ENCODE peak calls at places on chromosomes 4 and X, in seven cellular contexts. J is stomach, R is suprapubic skin, M is HCT116, F is GM12878, Y is breast epithelium, L is K562. E is an unnamed sample.

GRCh38 chr4:13829457-13829856 is 201.9 kb upstream of the BOD1L1 start:
- DNase-seq in J (no peak), R (no peak), M (no peak), F (no peak), Y (no peak), L (no peak), E (no peak)

GRCh38 chrX:24002792-24003191 is 24.2 kb downstream of the KLHL15 start:
- DNase-seq in J (no peak), R (no peak), M (no peak), F (no peak), Y (no peak), L (no peak), E (no peak)

GRCh38 chr4:86816463-86817107 is 32.6 kb downstream of the SLC10A6 start:
- DNase-seq in J (no peak), R (peak; percentile 86), M (no peak), F (no peak), Y (peak; percentile 24), L (no peak), E (no peak)

GRCh38 chr4:143700420-143701352 is at the start of gene FREM3:
- DNase-seq in J (no peak), R (no peak), M (no peak), F (no peak), Y (no peak), L (no peak), E (peak; percentile 76)

GRCh38 chr4:114599231-114600065 is 841 bp downstream of the UGT8 start:
- DNase-seq in J (peak; percentile 43), R (no peak), M (peak; percentile 15), F (no peak), Y (no peak), L (peak; percentile 18), E (peak; percentile 84)

GRCh38 chrX:40009462-40009851 is 88.3 kb downstream of the BCOR start:
- DNase-seq in J (no peak), R (no peak), M (no peak), F (no peak), Y (no peak), L (no peak), E (no peak)

GRCh38 chr4:20337261-20337664 is 85.6 kb downstream of the SLIT2 start:
- DNase-seq in J (no peak), R (no peak), M (no peak), F (no peak), Y (no peak), L (no peak), E (no peak)

GRCh38 chrX:95762716-95763115 is 921.9 kb upstream of the DIAPH2 start:
- DNase-seq in J (no peak), R (no peak), M (no peak), F (no peak), Y (no peak), L (no peak), E (no peak)

GRCh38 chr4:17511950-17512795 is at the start of gene QDPR:
- DNase-seq in J (peak; percentile 86), R (peak; percentile 84), M (peak; percentile 63), F (peak; percentile 19), Y (peak; percentile 25), L (peak; percentile 91), E (peak; percentile 95)

GRCh38 chr4:30256105-30256828 is 463.9 kb upstream of the PCDH7 start:
- DNase-seq in J (no peak), R (no peak), M (no peak), F (no peak), Y (no peak), L (no peak), E (no peak)

DNA sequence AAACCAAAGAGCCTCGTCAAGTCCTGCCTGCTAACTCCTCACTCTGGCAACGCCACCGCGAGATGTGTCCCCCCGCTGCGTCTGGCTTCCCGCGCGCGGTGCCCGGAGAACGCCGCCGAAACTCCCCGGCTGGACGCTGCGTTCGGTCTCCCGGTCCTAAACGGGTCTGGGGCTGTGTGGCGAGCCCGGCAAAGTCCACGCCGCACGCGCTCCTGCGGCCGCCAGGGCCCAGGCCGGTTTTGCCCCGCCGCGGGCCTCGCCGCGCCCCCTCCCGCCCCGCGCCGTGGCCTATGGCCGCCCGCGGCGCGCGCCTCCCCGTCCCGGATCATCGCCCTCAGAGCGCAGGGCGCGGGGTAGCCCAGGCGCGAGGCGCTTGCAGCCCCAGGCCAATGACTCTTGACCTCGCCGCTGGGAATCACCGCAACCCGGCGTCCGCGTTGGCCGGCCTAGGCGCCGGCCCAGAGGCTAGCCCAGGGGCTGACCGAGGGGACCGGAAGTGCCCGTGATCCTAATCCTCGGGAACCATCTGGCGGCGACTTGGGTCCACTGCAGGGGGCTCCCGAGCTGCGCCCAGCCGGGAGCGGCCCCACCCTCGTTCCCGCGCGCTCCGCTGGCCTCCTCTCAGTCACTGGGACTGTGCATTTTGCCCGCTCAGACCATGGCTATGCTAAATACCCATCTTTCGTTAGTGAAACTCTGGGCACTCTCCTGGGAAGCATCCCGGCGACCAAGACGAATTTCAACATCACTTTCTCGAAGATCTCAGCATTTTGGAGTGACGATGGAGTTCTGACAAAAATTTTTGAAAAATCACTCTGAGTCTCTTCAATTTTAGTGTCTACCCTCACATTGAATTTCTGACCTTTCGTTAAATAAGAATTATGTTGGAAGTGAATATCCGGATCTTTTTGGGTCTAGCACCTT is at the start of gene AADAT:
- DNase-seq in J (peak; percentile 69), R (peak; percentile 83), M (peak; percentile 73), F (no peak), Y (no peak), L (peak; percentile 42), E (peak; percentile 76)
- H3K27ac ChIP-seq in J (peak within 1 kb of the TSS; percentile 78), R (peak within 1 kb of the TSS; percentile 30), M (peak within 1 kb of the TSS; percentile 54), F (no peak within 1 kb of the TSS), Y (no peak within 1 kb of the TSS), L (no peak within 1 kb of the TSS), E (peak within 1 kb of the TSS; percentile 59)

DNA sequence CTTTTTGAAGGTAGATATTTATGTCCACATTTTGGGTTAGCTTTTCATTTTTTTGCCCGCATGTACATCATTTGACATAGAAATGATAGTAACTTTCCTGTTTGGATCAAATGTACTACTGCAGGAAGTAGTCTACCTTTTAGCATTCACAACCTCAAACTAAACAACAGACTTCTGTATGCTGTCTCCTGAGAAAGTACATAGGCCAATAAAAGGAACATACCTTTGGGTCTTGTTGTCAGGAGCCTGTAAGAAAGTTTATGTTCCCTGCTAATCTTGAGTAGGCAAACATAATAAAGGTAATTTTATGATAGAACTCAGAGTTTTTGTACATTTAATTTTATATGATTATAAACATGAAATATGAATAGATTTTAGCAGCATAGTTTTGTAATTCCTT is 54.2 kb downstream of the STAG2 start:
- DNase-seq in J (no peak), R (no peak), M (no peak), F (no peak), Y (no peak), L (no peak), E (no peak)
- TF ChIP-seq POLR2AphosphoS5 in J (no peak), R (no peak), M (no peak), F (no peak), Y (no peak), L (no peak), E (no peak)

GRCh38 chrX:69165116-69165651 is at the start of gene PJA1:
- DNase-seq in J (peak; percentile 69), R (peak; percentile 82), M (no peak), F (no peak), Y (peak; percentile 55), L (peak; percentile 62), E (peak; percentile 92)
- TF ChIP-seq POLR2A in J (no peak), R (no peak), M (no peak), F (peak; percentile 65), Y (no peak), L (peak; percentile 42), E (no peak)

GRCh38 chrX:110310000-110310790 is 7.7 kb downstream of the AMMECR1 start:
- DNase-seq in J (no peak), R (no peak), M (no peak), F (no peak), Y (no peak), L (no peak), E (no peak)
- H3K27ac ChIP-seq in J (no peak overlapping the region), R (no peak overlapping the region), M (no peak overlapping the region), F (no peak overlapping the region), Y (no peak overlapping the region), L (no peak overlapping the region), E (no peak overlapping the region)

GRCh38 chrX:131747173-131747572 is 203.3 kb downstream of the OR13H1 start:
- DNase-seq in J (peak; percentile 76), R (no peak), M (no peak), F (peak; percentile 98), Y (peak; percentile 79), L (no peak), E (peak; percentile 80)

DNA sequence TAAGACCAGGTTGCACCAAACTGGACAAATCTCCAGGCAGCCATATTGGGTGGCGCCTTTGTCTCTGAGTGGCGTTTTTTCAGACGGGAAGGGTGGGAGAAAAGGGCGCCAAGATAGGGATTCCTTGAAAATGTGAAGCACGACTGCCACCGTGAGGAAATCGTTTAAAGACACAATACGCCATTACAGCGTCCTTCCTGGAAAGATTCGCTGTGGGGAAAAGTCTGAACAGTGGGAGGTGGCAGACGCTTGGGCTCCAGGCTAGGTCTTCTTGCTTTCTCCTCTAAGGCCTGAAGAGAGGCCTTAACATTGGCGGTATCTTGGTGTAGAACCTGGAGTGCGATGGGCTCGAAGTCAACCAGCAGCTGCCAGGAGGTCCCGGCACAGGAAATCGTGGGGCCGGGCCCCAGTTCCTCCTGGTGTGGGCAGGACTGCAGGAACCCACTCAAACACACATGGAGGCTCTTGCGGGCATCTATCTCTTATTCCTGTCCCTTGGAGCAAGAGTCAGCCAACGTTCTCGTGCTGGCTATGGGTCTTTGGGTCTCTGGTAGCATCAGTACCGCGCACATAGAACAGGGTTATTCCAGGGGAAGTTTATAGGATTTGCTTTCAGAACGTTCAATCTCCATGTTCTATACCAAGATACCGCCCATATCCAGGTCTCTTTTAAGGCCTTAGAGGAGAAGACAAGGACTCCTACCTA is 208.8 kb downstream of the OR13H1 start:
- DNase-seq in J (peak; percentile 84), R (no peak), M (no peak), F (peak; percentile 87), Y (peak; percentile 81), L (no peak), E (peak; percentile 84)
- TF ChIP-seq POLR2AphosphoS5 in J (no peak), R (no peak), M (no peak), F (no peak), Y (no peak), L (no peak), E (no peak)

GRCh38 chr4:110412354-110412753 is 63.6 kb upstream of the ENPEP start:
- DNase-seq in J (no peak), R (no peak), M (no peak), F (no peak), Y (no peak), L (no peak), E (no peak)

GRCh38 chr4:110415451-110415850 is 60.5 kb upstream of the ENPEP start:
- DNase-seq in J (no peak), R (no peak), M (no peak), F (no peak), Y (no peak), L (no peak), E (no peak)

GRCh38 chr4:110414590-110414989 is 61.4 kb upstream of the ENPEP start:
- DNase-seq in J (no peak), R (no peak), M (no peak), F (no peak), Y (no peak), L (no peak), E (no peak)

GRCh38 chr4:110417151-110417550 is 58.8 kb upstream of the ENPEP start:
- DNase-seq in J (no peak), R (no peak), M (no peak), F (no peak), Y (no peak), L (no peak), E (no peak)

DNA sequence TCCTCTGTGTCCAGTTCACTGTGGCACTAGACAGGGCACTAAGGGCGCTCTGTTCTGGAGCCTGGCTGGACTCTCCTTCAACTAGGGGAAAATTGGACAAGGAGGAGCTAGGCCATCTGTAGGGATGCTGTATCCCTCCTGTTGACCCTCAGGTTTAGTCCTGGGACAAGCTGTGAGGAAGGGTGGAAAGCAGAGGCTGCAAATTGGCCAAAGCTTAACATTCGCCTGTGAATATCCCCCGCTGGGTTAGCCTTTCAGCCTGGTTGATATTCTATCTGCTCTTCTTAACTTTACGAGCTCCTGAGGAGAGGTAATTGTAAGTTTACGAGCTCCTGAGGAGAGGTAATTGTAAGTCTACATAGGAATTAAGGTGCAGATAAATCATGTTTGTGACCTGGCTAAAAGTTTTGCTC is 64.3 kb upstream of the ENPEP start:
- DNase-seq in J (no peak), R (no peak), M (no peak), F (no peak), Y (no peak), L (no peak), E (peak; percentile 33)
- TF ChIP-seq POLR2A in J (no peak), R (no peak), M (no peak), F (no peak), Y (no peak), L (no peak), E (no peak)